ENCODE peak calls at places on chromosomes 4 and X, in nine cellular contexts. J, L, K, M, A, H, F, D and R are unnamed samples. For H3K79me2 and H3K4me1, the result is how much of the 10 kb centered on the place peaks cover.

GRCh38 chr4:127759228-127759820 is 22.8 kb upstream of the HSPA4L start:
- DNase-seq in M (no peak), J (no peak), L (no peak), H (no peak), A (no peak), F (no peak), K (no peak), D (no peak), R (no peak)

GRCh38 chrX:141176586-141177451 is at the start of gene LDOC1:
- DNase-seq in J (peak), L (peak), D (no peak), K (peak), A (peak), M (peak), F (peak), H (no peak), R (no peak)

GRCh38 chr4:39932776-39933402 is 44.8 kb downstream of the PDS5A start:
- DNase-seq in D (no peak), J (no peak), H (no peak), M (no peak), K (no peak), L (peak), A (no peak), F (no peak), R (no peak)

GRCh38 chr4:128249787-128250668 is 37.6 kb downstream of the PGRMC2 start:
- DNase-seq in L (no peak), H (no peak), A (no peak), D (peak), J (no peak), F (no peak), M (peak), K (peak), R (peak)

GRCh38 chr4:120843840-120844527 is 78.5 kb downstream of the PRDM5 start:
- DNase-seq in M (peak), D (no peak), H (no peak), J (no peak), F (no peak), K (peak), A (no peak), L (no peak), R (peak)

GRCh38 chr4:173025131-173025530 is 143.5 kb upstream of the GALNT7 start:
- DNase-seq in F (peak), J (peak), K (peak), A (peak), L (peak), D (peak), M (peak), H (peak), R (peak)

GRCh38 chrX:13652256-13653021 is 502 bp upstream of the TCEANC start:
- DNase-seq in L (peak), F (peak), K (peak), A (peak), J (peak), M (no peak), H (no peak), D (peak), R (no peak)

GRCh38 chr4:101256222-101256621 is 91.1 kb downstream of the PPP3CA start:
- DNase-seq in F (no peak), D (no peak), M (no peak), J (no peak), A (no peak), K (no peak), L (no peak), H (no peak), R (no peak)

GRCh38 chrX:47523297-47523696 is 37.7 kb upstream of the ARAF start:
- DNase-seq in A (peak), D (peak), L (peak), J (peak), K (peak), M (peak), F (peak), H (peak), R (peak)

GRCh38 chr4:126916626-126917140 is 716.1 kb upstream of the INTU start:
- DNase-seq in F (peak), A (peak), L (peak), K (no peak), H (no peak), D (no peak), M (no peak), J (peak), R (no peak)

GRCh38 chr4:23706972-23707676 is 182.7 kb downstream of the PPARGC1A start:
- DNase-seq in K (no peak), J (no peak), F (no peak), H (no peak), A (no peak), L (no peak), D (no peak), M (no peak), R (no peak)

GRCh38 chr4:23710298-23710697 is 179.5 kb downstream of the PPARGC1A start:
- DNase-seq in K (no peak), D (no peak), J (no peak), F (no peak), M (no peak), L (no peak), H (no peak), A (no peak), R (no peak)
- H3K79me2 ChIP-seq in K (under half), D (under half), J (under half), F (under half), M (under half), L (under half), H (under half), A (under half), R (under half)

DNA sequence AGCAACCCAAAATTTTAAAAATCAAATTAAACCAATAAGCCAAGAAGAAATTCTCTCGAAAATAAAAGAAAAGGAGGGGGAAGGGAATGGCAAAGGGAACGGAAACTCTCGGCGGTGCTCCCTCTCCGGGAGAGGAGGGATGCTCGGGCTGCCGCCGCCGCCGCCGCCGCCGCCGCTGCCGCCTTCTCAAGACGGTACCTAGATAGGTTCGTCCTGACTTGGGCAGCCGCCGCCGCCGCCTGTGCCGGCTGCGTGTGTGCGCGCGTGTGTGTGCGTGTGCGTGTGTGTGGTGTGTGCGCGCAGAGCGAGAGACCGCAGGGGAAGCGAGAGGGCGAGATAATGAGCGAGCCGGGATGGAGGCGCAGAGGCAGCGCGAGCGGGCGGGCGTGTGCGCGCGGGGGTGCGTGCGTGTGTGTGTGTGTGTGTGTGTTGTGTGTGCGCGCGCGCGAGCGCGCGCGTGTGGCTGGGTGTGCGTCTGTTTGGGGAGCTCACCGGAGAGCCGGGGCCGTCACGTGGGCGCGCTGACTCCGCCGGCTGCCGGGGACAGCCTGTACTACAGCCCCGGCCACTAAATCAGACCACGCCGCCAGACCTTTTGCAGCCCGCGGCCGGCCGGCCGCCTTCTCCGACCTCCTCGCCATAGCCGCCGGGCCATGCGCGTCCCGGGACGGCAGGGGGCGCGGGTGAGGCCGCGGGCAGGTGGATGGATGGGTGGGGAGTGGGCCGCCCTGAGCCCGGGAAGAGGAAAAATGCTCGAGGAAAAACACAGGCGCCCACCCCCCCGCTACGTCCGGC is 111.6 kb downstream of the DHX15 start:
- DNase-seq in K (peak), J (peak), D (peak), F (peak), H (peak), M (peak), L (peak), A (peak), R (peak)
- H3K9ac ChIP-seq in K (peak), J (peak), D (peak), F (peak), H (peak), M (no peak), L (peak), A (no peak), R (peak)

GRCh38 chr4:140096921-140097320 is 57.1 kb downstream of the MAML3 start:
- DNase-seq in K (no peak), F (peak), D (no peak), A (no peak), L (no peak), M (no peak), J (no peak), H (no peak), R (peak)
- H3K4me1 ChIP-seq in K (half or more), F (under half), D (half or more), A (half or more), L (half or more), M (under half), J (under half), H (half or more), R (half or more)

DNA sequence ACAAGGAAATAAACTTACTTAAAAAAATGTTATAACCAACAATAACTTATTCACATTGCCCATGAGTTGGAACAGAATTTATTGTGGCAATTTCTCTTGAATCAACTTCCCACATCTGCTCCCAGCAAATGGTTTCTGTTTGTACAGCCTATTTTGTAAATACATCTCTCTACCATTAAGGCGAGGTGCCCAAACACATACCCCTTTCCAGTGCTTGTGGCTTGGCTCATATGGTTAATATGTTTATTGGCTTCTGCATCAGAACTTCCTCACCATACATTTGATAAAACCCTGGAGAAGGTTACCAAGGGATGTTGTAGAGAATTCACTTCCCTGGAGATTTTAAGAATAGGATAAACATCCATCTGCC is 207.1 kb downstream of the SOWAHB start:
- DNase-seq in M (no peak), H (no peak), F (peak), L (no peak), D (no peak), A (no peak), K (peak), J (peak), R (no peak)
- H3K79me2 ChIP-seq in M (half or more), H (under half), F (under half), L (under half), D (under half), A (half or more), K (half or more), J (half or more), R (under half)

GRCh38 chrX:9765737-9766098 is at the start of gene GPR143:
- DNase-seq in H (no peak), M (peak), D (no peak), A (no peak), J (no peak), K (no peak), F (no peak), L (no peak), R (no peak)
- H3K9ac ChIP-seq in H (no peak), M (no peak), D (no peak), A (no peak), J (no peak), K (no peak), F (no peak), L (no peak), R (no peak)

GRCh38 chrX:65674351-65674893 is 7.0 kb downstream of the MSN start:
- DNase-seq in D (no peak), M (no peak), L (no peak), A (peak), H (no peak), J (peak), K (no peak), F (no peak), R (no peak)
- H3K4me1 ChIP-seq in D (half or more), M (under half), L (half or more), A (under half), H (half or more), J (half or more), K (half or more), F (under half), R (half or more)

GRCh38 chr4:5712931-5713330 is 1.9 kb downstream of the EVC start:
- DNase-seq in D (no peak), J (peak), K (no peak), L (no peak), H (no peak), A (no peak), F (no peak), M (no peak), R (no peak)
- H3K79me2 ChIP-seq in D (under half), J (half or more), K (half or more), L (half or more), H (under half), A (half or more), F (half or more), M (under half), R (under half)

GRCh38 chrX:82816001-82816400 is 692.1 kb upstream of the POU3F4 start:
- DNase-seq in D (no peak), L (no peak), J (no peak), H (no peak), F (peak), K (peak), M (no peak), A (no peak), R (no peak)

GRCh38 chrX:82816572-82816971 is 691.5 kb upstream of the POU3F4 start:
- DNase-seq in J (no peak), L (peak), M (no peak), A (peak), F (peak), H (no peak), D (peak), K (peak), R (no peak)

GRCh38 chrX:82813671-82814078 is 694.4 kb upstream of the POU3F4 start:
- DNase-seq in J (peak), L (peak), H (no peak), F (peak), D (peak), M (no peak), K (peak), A (peak), R (no peak)
- H3K9ac ChIP-seq in J (no peak), L (no peak), H (no peak), F (no peak), D (no peak), M (no peak), K (peak), A (no peak), R (no peak)

GRCh38 chr4:37664696-37665095 is 21.5 kb downstream of the RELL1 start:
- DNase-seq in F (no peak), M (no peak), L (no peak), D (no peak), H (no peak), K (no peak), A (no peak), J (no peak), R (no peak)

GRCh38 chr4:37662861-37663390 is 23.2 kb downstream of the RELL1 start:
- DNase-seq in J (no peak), F (no peak), L (peak), K (no peak), A (no peak), H (no peak), M (peak), D (no peak), R (no peak)

GRCh38 chr4:37663552-37663951 is 22.6 kb downstream of the RELL1 start:
- DNase-seq in A (no peak), K (no peak), L (no peak), J (no peak), H (no peak), M (no peak), F (no peak), D (no peak), R (no peak)

GRCh38 chr4:37662306-37662705 is 23.9 kb downstream of the RELL1 start:
- DNase-seq in J (no peak), K (no peak), M (peak), F (no peak), L (no peak), A (no peak), D (no peak), H (no peak), R (no peak)

GRCh38 chr4:37661643-37662221 is 24.4 kb downstream of the RELL1 start:
- DNase-seq in F (peak), M (no peak), D (no peak), J (peak), K (no peak), L (peak), H (no peak), A (no peak), R (no peak)
- H3K4me1 ChIP-seq in F (under half), M (under half), D (half or more), J (under half), K (under half), L (under half), H (under half), A (under half), R (under half)